ENCODE peak calls at places on chromosomes 5 and 9, in five cellular contexts. P is neural crest cell, D is M059J, F is dorsolateral prefrontal cortex, I is substantia nigra. S is an unnamed sample.

GRCh38 chr5:150181035-150181434 is 8.8 kb upstream of the SLC6A7 start:
- DNase-seq in I (no peak), P (no peak), D (peak), F (no peak), S (no peak)

GRCh38 chr5:17288570-17288969 is 71.1 kb downstream of the BASP1 start:
- DNase-seq in F (no peak), I (no peak), D (no peak), P (no peak), S (no peak)

GRCh38 chr5:88355490-88356050 is 86.9 kb upstream of the TMEM161B start:
- DNase-seq in D (no peak), P (no peak), I (no peak), F (no peak), S (no peak)

GRCh38 chr5:40171971-40172370 is 507.7 kb upstream of the PTGER4 start:
- DNase-seq in I (no peak), D (peak), P (no peak), F (no peak), S (no peak)

GRCh38 chr9:37215456-37216229 is 95.3 kb downstream of the ZCCHC7 start:
- DNase-seq in D (peak), F (no peak), P (no peak), I (no peak), S (no peak)

GRCh38 chr5:159764283-159764927 is 151.9 kb upstream of the ADRA1B start:
- DNase-seq in P (no peak), F (no peak), I (no peak), D (peak), S (no peak)

GRCh38 chr5:33260098-33260497 is 180.7 kb upstream of the TARS1 start:
- DNase-seq in F (no peak), I (no peak), P (no peak), D (peak), S (no peak)

GRCh38 chr9:133664651-133665050 is 28.5 kb downstream of the DBH start:
- DNase-seq in P (no peak), F (no peak), I (no peak), D (no peak), S (no peak)

GRCh38 chr5:127975961-127976360 is 107.6 kb upstream of the SLC12A2 start:
- DNase-seq in P (no peak), I (no peak), D (no peak), F (no peak), S (no peak)

GRCh38 chr5:132016721-132017250 is 5.3 kb upstream of the ACSL6 start:
- DNase-seq in D (no peak), P (no peak), I (no peak), F (no peak), S (no peak)

GRCh38 chr5:112757468-112758208 is 20.0 kb downstream of the APC start:
- DNase-seq in I (no peak), F (no peak), P (no peak), D (peak), S (peak)

GRCh38 chr5:178116406-178116885 is 3.1 kb downstream of the N4BP3 start:
- DNase-seq in P (peak), F (no peak), D (no peak), I (no peak), S (peak)

GRCh38 chr5:38796739-38797108 is 49.1 kb upstream of the OSMR start:
- DNase-seq in F (no peak), I (no peak), P (no peak), D (peak), S (no peak)

GRCh38 chr9:81420024-81420423 is 269.3 kb downstream of the TLE1 start:
- DNase-seq in D (no peak), F (no peak), I (no peak), P (no peak), S (no peak)

GRCh38 chr5:100904259-100904822 is 1.3 kb upstream of the ST8SIA4 start:
- DNase-seq in F (no peak), D (no peak), I (peak), P (no peak), S (peak)

GRCh38 chr9:108184941-108185340 is 670.8 kb downstream of the ACTL7B start:
- DNase-seq in P (no peak), D (peak), F (no peak), I (no peak), S (no peak)

GRCh38 chr5:162372265-162372664 is 304.7 kb downstream of the GABRG2 start:
- DNase-seq in D (no peak), F (no peak), P (no peak), I (no peak), S (no peak)

GRCh38 chr5:111742595-111742994 is 14.4 kb downstream of the NREP start:
- DNase-seq in F (no peak), P (no peak), I (no peak), D (peak), S (no peak)

GRCh38 chr5:174307656-174308271 is 262.3 kb downstream of the NSG2 start:
- DNase-seq in P (no peak), D (no peak), F (no peak), I (no peak), S (no peak)

GRCh38 chr5:98341038-98341710 is 432.3 kb upstream of the RGMB start:
- DNase-seq in D (no peak), F (no peak), P (no peak), I (no peak), S (no peak)

GRCh38 chr5:160278356-160278755 is 34.0 kb downstream of the CCNJL start:
- DNase-seq in D (no peak), I (no peak), F (no peak), P (no peak), S (no peak)

GRCh38 chr5:172943283-172943841 is 15.9 kb upstream of the RPL26L1 start:
- DNase-seq in F (no peak), D (peak), P (no peak), I (no peak), S (no peak)

GRCh38 chr5:15585826-15586591 is 86.0 kb downstream of the FBXL7 start:
- DNase-seq in P (no peak), D (peak), I (no peak), F (no peak), S (no peak)

GRCh38 chr5:102715405-102715804 is 39.7 kb upstream of the PAM start:
- DNase-seq in D (peak), P (no peak), F (no peak), I (no peak), S (no peak)

GRCh38 chr5:38257236-38258036 is 923 bp upstream of the EGFLAM start:
- DNase-seq in F (no peak), I (no peak), D (no peak), P (peak), S (no peak)